ENCODE peak calls at places on chromosomes 16 and 17, in five cellular contexts. One of them, this sample, is unnamed.
A peak's percentile ranks its signal among the peaks of the same experiment; 100 is the strongest.

GRCh38 chr17:42548070-42548837 is 4.5 kb upstream of the HSD17B1 start:
- DNase-seq in suprapubic skin: no peak
- DNase-seq in K562: no peak
- DNase-seq in stomach: peak; percentile 94
- DNase-seq in endothelial cell of umbilical vein: peak; percentile 52
- DNase-seq in this sample: no peak

GRCh38 chr16:85952197-85952596 is 53.2 kb downstream of the IRF8 start:
- DNase-seq in endothelial cell of umbilical vein: no peak
- DNase-seq in stomach: no peak
- DNase-seq in suprapubic skin: no peak
- DNase-seq in K562: no peak
- DNase-seq in this sample: no peak

GRCh38 chr17:80882926-80883685 is 108.5 kb upstream of the CHMP6 start:
- DNase-seq in stomach: no peak
- DNase-seq in suprapubic skin: no peak
- DNase-seq in K562: no peak
- DNase-seq in endothelial cell of umbilical vein: no peak
- DNase-seq in this sample: peak; percentile 53

GRCh38 chr17:45792995-45793755 is 9.1 kb downstream of the CRHR1 start:
- DNase-seq in stomach: no peak
- DNase-seq in endothelial cell of umbilical vein: no peak
- DNase-seq in K562: peak; percentile 27
- DNase-seq in suprapubic skin: no peak
- DNase-seq in this sample: no peak

GRCh38 chr16:4244254-4244812 is 2.5 kb upstream of the SRL start:
- DNase-seq in suprapubic skin: no peak
- DNase-seq in endothelial cell of umbilical vein: no peak
- DNase-seq in stomach: peak; percentile 62
- DNase-seq in K562: peak; percentile 95
- DNase-seq in this sample: no peak

GRCh38 chr17:73013299-73013698 is 79.2 kb downstream of the SLC39A11 start:
- DNase-seq in endothelial cell of umbilical vein: no peak
- DNase-seq in K562: no peak
- DNase-seq in suprapubic skin: no peak
- DNase-seq in stomach: no peak
- DNase-seq in this sample: no peak

GRCh38 chr16:2757344-2757743 is 4.9 kb downstream of the SRRM2 start:
- DNase-seq in suprapubic skin: no peak
- DNase-seq in stomach: no peak
- DNase-seq in K562: no peak
- DNase-seq in endothelial cell of umbilical vein: no peak
- DNase-seq in this sample: no peak

GRCh38 chr17:58330997-58331814 is 2.6 kb upstream of the TSPOAP1 start:
- DNase-seq in suprapubic skin: no peak
- DNase-seq in stomach: peak; percentile 45
- DNase-seq in endothelial cell of umbilical vein: no peak
- DNase-seq in K562: peak; percentile 92
- DNase-seq in this sample: no peak

GRCh38 chr17:56681561-56682266 is 88.2 kb downstream of the NOG start:
- DNase-seq in stomach: no peak
- DNase-seq in K562: peak; percentile 5
- DNase-seq in suprapubic skin: no peak
- DNase-seq in endothelial cell of umbilical vein: peak; percentile 82
- DNase-seq in this sample: no peak

GRCh38 chr17:39928868-39929651 is 1.5 kb downstream of the LRRC3C start:
- DNase-seq in suprapubic skin: no peak
- DNase-seq in K562: peak; percentile 59
- DNase-seq in endothelial cell of umbilical vein: peak; percentile 87
- DNase-seq in stomach: no peak
- DNase-seq in this sample: no peak

DNA sequence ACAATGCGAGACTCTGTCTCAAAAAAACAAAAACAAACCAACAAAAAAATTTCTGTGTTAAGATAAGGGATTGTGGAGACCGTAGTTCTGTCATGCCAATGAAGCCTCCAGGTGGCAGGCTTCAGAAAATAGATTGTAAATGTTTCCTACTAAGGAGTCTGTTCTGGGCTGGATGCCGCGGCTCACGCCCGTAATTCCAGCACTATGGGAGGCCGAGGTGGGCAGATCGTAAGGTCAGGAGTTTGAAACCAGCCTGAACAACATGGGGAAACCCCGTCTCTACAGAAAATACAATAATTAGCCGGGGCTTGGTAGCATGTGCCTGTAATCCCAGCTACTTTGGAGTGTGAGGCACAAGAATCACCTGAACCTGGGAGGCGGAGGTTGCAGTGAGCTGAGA is 4.4 kb upstream of the SNX29 start:
- DNase-seq in suprapubic skin: no peak
- DNase-seq in stomach: no peak
- DNase-seq in endothelial cell of umbilical vein: no peak
- DNase-seq in K562: peak; percentile 41
- DNase-seq in this sample: no peak
- TF ChIP-seq CTCF in suprapubic skin: no peak
- TF ChIP-seq CTCF in stomach: peak; percentile 32
- TF ChIP-seq CTCF in endothelial cell of umbilical vein: no peak
- TF ChIP-seq CTCF in K562: peak; percentile 59
- TF ChIP-seq CTCF in this sample: no peak

DNA sequence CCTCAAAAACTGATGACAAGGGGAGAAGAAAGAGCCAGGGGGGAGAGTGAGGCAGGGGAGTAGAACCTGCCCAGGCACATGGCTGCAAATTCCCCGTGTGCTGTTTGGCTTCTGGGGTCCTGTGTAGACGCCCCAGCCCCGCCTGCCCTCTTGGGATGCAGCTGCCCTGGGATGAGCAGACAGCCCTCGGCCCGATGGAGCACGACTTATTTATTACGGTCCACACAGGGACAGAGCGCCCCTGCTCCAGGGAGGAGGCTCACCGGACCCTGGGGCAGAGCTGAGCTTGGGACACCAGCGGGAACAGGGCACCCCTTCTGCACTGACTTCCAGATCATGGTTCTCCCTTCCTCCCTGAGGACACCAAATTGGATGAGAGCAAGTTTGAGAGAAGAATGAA is 9.1 kb downstream of the LDHD start:
- DNase-seq in suprapubic skin: peak; percentile 76
- DNase-seq in K562: no peak
- DNase-seq in stomach: no peak
- DNase-seq in endothelial cell of umbilical vein: no peak
- DNase-seq in this sample: no peak
- H3K27ac ChIP-seq in suprapubic skin: no peak overlapping the region
- H3K27ac ChIP-seq in K562: no peak overlapping the region
- H3K27ac ChIP-seq in stomach: no peak overlapping the region
- H3K27ac ChIP-seq in endothelial cell of umbilical vein: no peak overlapping the region
- H3K27ac ChIP-seq in this sample: peak overlapping the region; percentile 87

GRCh38 chr17:4492762-4493561 is 5.7 kb upstream of the SPNS2 start:
- DNase-seq in endothelial cell of umbilical vein: peak; percentile 54
- DNase-seq in K562: peak; percentile 67
- DNase-seq in stomach: peak; percentile 70
- DNase-seq in suprapubic skin: no peak
- DNase-seq in this sample: no peak
- TF ChIP-seq POLR2AphosphoS5 in endothelial cell of umbilical vein: no peak
- TF ChIP-seq POLR2AphosphoS5 in K562: no peak
- TF ChIP-seq POLR2AphosphoS5 in stomach: peak; percentile 23
- TF ChIP-seq POLR2AphosphoS5 in suprapubic skin: no peak
- TF ChIP-seq POLR2AphosphoS5 in this sample: no peak

DNA sequence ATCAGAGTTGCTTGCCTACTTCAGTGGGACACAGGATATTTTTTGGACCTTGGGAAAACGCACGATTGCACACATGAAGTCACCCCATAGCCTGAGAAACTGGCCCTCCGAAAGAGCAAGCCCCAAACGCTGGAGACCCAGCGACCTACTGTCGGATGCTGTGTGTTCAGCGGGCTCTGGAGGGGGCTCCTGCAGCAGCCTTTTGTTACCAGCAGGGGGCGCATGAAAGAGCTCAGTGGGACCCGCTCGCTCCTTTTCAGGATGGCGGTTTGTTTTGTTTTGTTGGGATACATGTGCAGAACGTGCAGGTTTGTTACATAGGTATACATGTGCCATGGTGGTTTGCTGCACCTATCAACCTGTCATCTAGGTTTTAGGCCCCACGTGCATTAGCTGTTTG is 28.4 kb downstream of the MYH3 start:
- DNase-seq in suprapubic skin: no peak
- DNase-seq in stomach: no peak
- DNase-seq in K562: peak; percentile 43
- DNase-seq in endothelial cell of umbilical vein: no peak
- DNase-seq in this sample: no peak
- TF ChIP-seq CTCF in suprapubic skin: no peak
- TF ChIP-seq CTCF in stomach: peak; percentile 13
- TF ChIP-seq CTCF in K562: peak; percentile 50
- TF ChIP-seq CTCF in endothelial cell of umbilical vein: peak; percentile 17
- TF ChIP-seq CTCF in this sample: no peak

GRCh38 chr17:83052241-83052564 is 27.2 kb upstream of the METRNL start:
- DNase-seq in endothelial cell of umbilical vein: no peak
- DNase-seq in stomach: no peak
- DNase-seq in K562: no peak
- DNase-seq in suprapubic skin: peak; percentile 86
- DNase-seq in this sample: no peak
- H3K27ac ChIP-seq in endothelial cell of umbilical vein: peak overlapping the region; percentile 18
- H3K27ac ChIP-seq in stomach: peak overlapping the region; percentile 81
- H3K27ac ChIP-seq in K562: peak overlapping the region; percentile 60
- H3K27ac ChIP-seq in suprapubic skin: peak overlapping the region; percentile 85
- H3K27ac ChIP-seq in this sample: peak overlapping the region; percentile 84

DNA sequence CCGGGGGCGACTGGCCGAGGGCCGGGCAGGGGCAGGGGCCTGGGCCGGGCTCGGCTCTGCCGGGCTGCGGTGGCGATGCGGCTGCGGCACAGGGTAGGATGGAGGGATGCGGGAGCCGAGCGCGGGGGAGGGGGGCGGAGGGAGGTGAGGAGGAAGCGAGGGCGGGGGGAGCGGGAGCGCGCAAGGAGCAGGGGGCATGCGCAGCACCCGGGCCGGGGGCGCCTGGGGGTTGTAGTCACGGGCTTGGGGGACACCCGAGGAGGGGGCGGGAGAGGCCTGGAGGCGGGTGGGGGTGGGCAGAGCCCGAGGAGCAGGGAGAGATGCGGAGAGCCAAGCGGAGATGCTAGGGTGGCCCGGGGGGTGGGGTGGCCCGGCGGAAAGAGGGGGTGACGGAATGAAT is at the start of gene STX1B:
- DNase-seq in stomach: no peak
- DNase-seq in K562: no peak
- DNase-seq in endothelial cell of umbilical vein: no peak
- DNase-seq in suprapubic skin: no peak
- DNase-seq in this sample: no peak
- TF ChIP-seq POLR2AphosphoS5 in stomach: no peak
- TF ChIP-seq POLR2AphosphoS5 in K562: no peak
- TF ChIP-seq POLR2AphosphoS5 in endothelial cell of umbilical vein: no peak
- TF ChIP-seq POLR2AphosphoS5 in suprapubic skin: no peak
- TF ChIP-seq POLR2AphosphoS5 in this sample: no peak

GRCh38 chr17:4934173-4934979 is 2.3 kb downstream of the GP1BA start:
- DNase-seq in K562: peak; percentile 55
- DNase-seq in stomach: peak; percentile 69
- DNase-seq in suprapubic skin: no peak
- DNase-seq in endothelial cell of umbilical vein: peak; percentile 20
- DNase-seq in this sample: no peak
- TF ChIP-seq CTCF in K562: peak; percentile 41
- TF ChIP-seq CTCF in stomach: no peak
- TF ChIP-seq CTCF in suprapubic skin: no peak
- TF ChIP-seq CTCF in endothelial cell of umbilical vein: peak; percentile 13
- TF ChIP-seq CTCF in this sample: no peak